ENCODE peak calls at places on chromosomes 11 and 22, in seven cellular contexts. One of them, this sample, is unnamed. For H3K9me3, the result is how much of the 10 kb centered on the place peaks cover.

GRCh38 chr11:78212586-78213371 is 24.1 kb downstream of the USP35 start:
- DNase-seq in iPS DF 6.9: no peak
- DNase-seq in PC-3: no peak
- DNase-seq in CD4-positive, alpha-beta memory T cell: no peak
- DNase-seq in testis: no peak
- DNase-seq in thyroid gland: no peak
- DNase-seq in A549: no peak
- DNase-seq in this sample: no peak

GRCh38 chr11:42249956-42250355 is 790.5 kb upstream of the LRRC4C start:
- DNase-seq in PC-3: no peak
- DNase-seq in thyroid gland: no peak
- DNase-seq in A549: no peak
- DNase-seq in CD4-positive, alpha-beta memory T cell: no peak
- DNase-seq in testis: no peak
- DNase-seq in iPS DF 6.9: no peak
- DNase-seq in this sample: no peak

GRCh38 chr22:30485362-30485988 is 13.7 kb upstream of the SEC14L3 start:
- DNase-seq in iPS DF 6.9: peak
- DNase-seq in testis: peak
- DNase-seq in CD4-positive, alpha-beta memory T cell: peak
- DNase-seq in A549: peak
- DNase-seq in thyroid gland: peak
- DNase-seq in PC-3: peak
- DNase-seq in this sample: peak

GRCh38 chr11:9821008-9821752 is 157.3 kb downstream of the SWAP70 start:
- DNase-seq in testis: no peak
- DNase-seq in iPS DF 6.9: no peak
- DNase-seq in A549: no peak
- DNase-seq in thyroid gland: no peak
- DNase-seq in PC-3: peak
- DNase-seq in CD4-positive, alpha-beta memory T cell: no peak
- DNase-seq in this sample: no peak

GRCh38 chr11:62166371-62166770 is 23.6 kb upstream of the SCGB1D1 start:
- DNase-seq in iPS DF 6.9: no peak
- DNase-seq in testis: no peak
- DNase-seq in thyroid gland: peak
- DNase-seq in CD4-positive, alpha-beta memory T cell: no peak
- DNase-seq in A549: no peak
- DNase-seq in PC-3: no peak
- DNase-seq in this sample: no peak

GRCh38 chr11:64459016-64459415 is 100.1 kb downstream of the RPS6KA4 start:
- DNase-seq in testis: no peak
- DNase-seq in iPS DF 6.9: no peak
- DNase-seq in thyroid gland: no peak
- DNase-seq in CD4-positive, alpha-beta memory T cell: no peak
- DNase-seq in A549: no peak
- DNase-seq in PC-3: no peak
- DNase-seq in this sample: no peak

GRCh38 chr11:111460752-111461305 is 51.4 kb downstream of the BTG4 start:
- DNase-seq in iPS DF 6.9: no peak
- DNase-seq in testis: no peak
- DNase-seq in PC-3: no peak
- DNase-seq in CD4-positive, alpha-beta memory T cell: no peak
- DNase-seq in thyroid gland: no peak
- DNase-seq in A549: no peak
- DNase-seq in this sample: no peak

GRCh38 chr11:33733978-33734377 is 2.2 kb downstream of the CD59 start:
- DNase-seq in iPS DF 6.9: no peak
- DNase-seq in testis: no peak
- DNase-seq in A549: no peak
- DNase-seq in CD4-positive, alpha-beta memory T cell: no peak
- DNase-seq in PC-3: no peak
- DNase-seq in thyroid gland: no peak
- DNase-seq in this sample: no peak

DNA sequence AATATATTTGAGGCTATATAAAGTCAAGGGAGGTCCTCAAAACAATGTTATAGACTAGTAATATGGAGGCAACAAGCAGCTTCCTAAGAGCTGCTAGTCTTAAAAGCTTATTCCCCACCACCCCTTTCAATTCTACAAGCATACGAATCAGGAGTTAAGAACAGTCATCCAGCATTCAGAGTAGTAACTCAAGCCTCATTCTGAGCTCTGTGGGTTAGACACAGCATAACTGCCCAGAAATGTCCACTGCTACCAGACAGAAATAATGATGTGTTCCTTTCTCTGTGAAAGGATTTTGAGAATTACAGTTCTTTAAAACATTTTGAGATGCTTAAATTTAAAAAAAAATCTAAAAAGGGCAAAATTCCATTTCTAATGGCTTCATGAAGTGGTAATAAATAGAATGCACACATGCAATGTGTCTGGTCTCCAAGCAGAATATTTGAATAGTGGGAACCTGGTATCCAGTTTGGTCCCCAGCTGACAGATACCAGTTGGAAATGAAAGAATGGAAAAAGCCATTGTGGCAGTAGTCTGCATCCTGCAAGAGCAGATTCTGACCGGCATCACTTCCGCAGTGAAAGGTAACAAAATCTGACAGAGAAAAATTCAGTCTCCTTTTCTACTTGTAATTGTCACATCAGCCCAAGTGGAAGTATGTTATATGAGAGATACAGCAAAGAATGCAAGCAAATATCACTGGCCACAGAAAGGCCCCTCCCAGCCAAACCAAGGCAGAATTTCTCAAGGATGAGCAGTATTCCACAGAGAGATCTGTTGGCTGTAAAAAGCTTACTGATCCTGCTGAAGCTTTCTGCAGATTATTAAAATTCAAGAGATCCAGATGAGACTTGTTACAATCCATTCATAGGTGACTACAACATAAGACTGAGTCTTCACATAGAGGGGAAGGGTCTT is 310.8 kb upstream of the PITPNB start:
- DNase-seq in iPS DF 6.9: no peak
- DNase-seq in CD4-positive, alpha-beta memory T cell: no peak
- DNase-seq in thyroid gland: no peak
- DNase-seq in A549: no peak
- DNase-seq in PC-3: no peak
- DNase-seq in testis: no peak
- DNase-seq in this sample: no peak
- H3K4me3 ChIP-seq in iPS DF 6.9: no peak
- H3K4me3 ChIP-seq in CD4-positive, alpha-beta memory T cell: no peak
- H3K4me3 ChIP-seq in thyroid gland: no peak
- H3K4me3 ChIP-seq in A549: no peak
- H3K4me3 ChIP-seq in PC-3: no peak
- H3K4me3 ChIP-seq in testis: no peak
- H3K4me3 ChIP-seq in this sample: no peak

GRCh38 chr22:49872347-49872746 is 18.7 kb downstream of the ZBED4 start:
- DNase-seq in thyroid gland: no peak
- DNase-seq in iPS DF 6.9: no peak
- DNase-seq in testis: no peak
- DNase-seq in A549: no peak
- DNase-seq in PC-3: no peak
- DNase-seq in CD4-positive, alpha-beta memory T cell: no peak
- DNase-seq in this sample: no peak
- H3K9me3 ChIP-seq in thyroid gland: under half
- H3K9me3 ChIP-seq in iPS DF 6.9: under half
- H3K9me3 ChIP-seq in testis: under half
- H3K9me3 ChIP-seq in A549: under half
- H3K9me3 ChIP-seq in PC-3: under half
- H3K9me3 ChIP-seq in CD4-positive, alpha-beta memory T cell: under half
- H3K9me3 ChIP-seq in this sample: under half

DNA sequence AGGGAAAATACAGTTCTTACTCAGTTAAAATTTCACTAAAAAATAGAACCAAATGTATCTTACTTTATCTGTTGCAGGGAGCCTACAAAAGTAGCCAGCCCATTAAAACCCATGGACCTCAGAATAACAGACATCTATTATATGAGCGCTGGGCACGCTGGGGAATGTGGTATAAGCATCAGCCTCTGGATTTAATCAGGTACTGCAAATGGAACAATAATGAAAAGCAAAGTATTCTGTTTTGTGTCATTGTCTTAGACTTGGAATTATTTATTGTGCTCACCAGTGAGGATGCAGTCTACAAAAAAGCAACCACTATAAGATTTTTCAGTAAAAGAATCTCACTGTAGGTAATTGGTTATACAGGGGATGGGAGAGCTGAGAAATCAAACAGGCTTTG is 30.2 kb downstream of the MUC15 start:
- DNase-seq in iPS DF 6.9: no peak
- DNase-seq in thyroid gland: no peak
- DNase-seq in CD4-positive, alpha-beta memory T cell: no peak
- DNase-seq in A549: no peak
- DNase-seq in testis: no peak
- DNase-seq in PC-3: no peak
- DNase-seq in this sample: no peak
- H3K4me3 ChIP-seq in iPS DF 6.9: no peak
- H3K4me3 ChIP-seq in thyroid gland: no peak
- H3K4me3 ChIP-seq in CD4-positive, alpha-beta memory T cell: no peak
- H3K4me3 ChIP-seq in A549: no peak
- H3K4me3 ChIP-seq in testis: no peak
- H3K4me3 ChIP-seq in PC-3: no peak
- H3K4me3 ChIP-seq in this sample: no peak

GRCh38 chr11:2631161-2631560 is 68.6 kb downstream of the KCNQ1OT1 start:
- DNase-seq in PC-3: no peak
- DNase-seq in iPS DF 6.9: no peak
- DNase-seq in A549: no peak
- DNase-seq in testis: no peak
- DNase-seq in thyroid gland: no peak
- DNase-seq in CD4-positive, alpha-beta memory T cell: no peak
- DNase-seq in this sample: no peak
- H3K9me3 ChIP-seq in PC-3: under half
- H3K9me3 ChIP-seq in iPS DF 6.9: under half
- H3K9me3 ChIP-seq in A549: half or more
- H3K9me3 ChIP-seq in testis: under half
- H3K9me3 ChIP-seq in thyroid gland: under half
- H3K9me3 ChIP-seq in CD4-positive, alpha-beta memory T cell: under half
- H3K9me3 ChIP-seq in this sample: under half

DNA sequence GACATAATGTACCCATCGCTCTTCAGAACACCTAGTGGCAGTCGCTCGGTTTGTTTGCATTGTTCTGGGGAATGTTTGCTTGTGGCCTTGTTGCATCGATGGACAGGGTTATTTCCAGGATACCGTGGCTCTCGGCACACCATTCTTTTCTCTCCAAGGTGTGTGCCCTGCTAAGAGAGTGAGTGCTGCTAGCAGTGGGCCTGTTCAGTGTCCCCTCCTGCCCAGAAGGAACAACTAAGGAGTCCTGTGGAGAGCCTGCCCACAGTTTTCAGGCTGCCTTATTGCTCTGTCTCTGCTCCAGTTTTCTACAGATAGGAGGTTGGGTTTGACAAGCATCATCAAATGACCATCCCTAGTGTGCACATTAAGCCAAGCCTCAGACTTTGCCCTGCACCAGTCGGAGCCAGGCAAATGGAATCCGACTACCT is 1.4 kb downstream of the CRY2 start:
- DNase-seq in PC-3: peak
- DNase-seq in thyroid gland: peak
- DNase-seq in A549: no peak
- DNase-seq in iPS DF 6.9: no peak
- DNase-seq in CD4-positive, alpha-beta memory T cell: no peak
- DNase-seq in testis: no peak
- DNase-seq in this sample: no peak
- H3K4me3 ChIP-seq in PC-3: peak
- H3K4me3 ChIP-seq in thyroid gland: no peak
- H3K4me3 ChIP-seq in A549: no peak
- H3K4me3 ChIP-seq in iPS DF 6.9: no peak
- H3K4me3 ChIP-seq in CD4-positive, alpha-beta memory T cell: no peak
- H3K4me3 ChIP-seq in testis: peak
- H3K4me3 ChIP-seq in this sample: peak

DNA sequence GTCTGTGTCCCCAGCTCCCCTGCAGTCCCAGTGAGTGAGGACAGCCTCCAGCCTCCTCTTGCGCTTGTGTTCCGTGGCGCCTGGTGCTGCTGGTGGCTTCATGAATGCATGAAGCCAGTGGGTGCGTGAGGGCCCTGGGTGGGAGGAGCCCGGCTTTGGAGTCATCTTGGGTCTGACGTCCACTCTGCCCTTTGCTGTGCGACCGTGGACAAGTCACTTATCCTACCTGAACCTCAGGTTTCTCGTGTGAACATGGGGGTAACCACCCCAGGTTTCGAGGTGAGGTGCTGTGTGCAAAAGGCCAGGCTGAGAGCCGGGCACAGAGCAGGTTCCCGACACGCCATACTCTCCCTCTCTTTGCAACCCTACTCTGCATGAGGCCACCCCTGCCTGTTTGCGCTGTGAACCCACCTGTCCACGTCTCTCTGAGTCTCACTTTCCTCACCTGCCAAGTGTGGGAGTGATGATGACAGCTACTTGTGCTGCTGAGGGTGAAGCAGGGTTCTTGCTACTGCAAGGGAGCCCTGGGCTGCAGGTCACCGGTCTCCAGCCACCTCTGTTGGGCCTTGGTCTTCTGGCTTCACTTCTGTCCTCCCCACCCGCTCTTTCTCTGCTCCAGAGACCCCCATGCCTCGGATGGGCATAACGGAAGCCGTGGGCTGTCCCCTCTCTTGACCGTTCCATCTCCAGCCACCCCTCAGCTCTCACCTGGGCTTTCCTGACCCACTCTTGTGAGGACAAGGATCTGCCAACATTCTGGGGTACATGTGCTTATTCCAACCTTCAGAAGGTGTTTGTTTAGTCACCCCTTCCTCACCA is 537.6 kb downstream of the TBC1D22A start:
- DNase-seq in testis: no peak
- DNase-seq in iPS DF 6.9: no peak
- DNase-seq in CD4-positive, alpha-beta memory T cell: no peak
- DNase-seq in PC-3: no peak
- DNase-seq in thyroid gland: no peak
- DNase-seq in A549: no peak
- DNase-seq in this sample: peak
- H3K9me3 ChIP-seq in testis: under half
- H3K9me3 ChIP-seq in iPS DF 6.9: under half
- H3K9me3 ChIP-seq in CD4-positive, alpha-beta memory T cell: under half
- H3K9me3 ChIP-seq in PC-3: under half
- H3K9me3 ChIP-seq in thyroid gland: under half
- H3K9me3 ChIP-seq in A549: under half
- H3K9me3 ChIP-seq in this sample: under half

GRCh38 chr11:74755395-74755995 is 6.8 kb downstream of the RNF169 start:
- DNase-seq in thyroid gland: no peak
- DNase-seq in testis: no peak
- DNase-seq in CD4-positive, alpha-beta memory T cell: no peak
- DNase-seq in iPS DF 6.9: no peak
- DNase-seq in PC-3: no peak
- DNase-seq in A549: no peak
- DNase-seq in this sample: no peak

GRCh38 chr11:74749127-74749964 is 697 bp downstream of the RNF169 start:
- DNase-seq in thyroid gland: peak
- DNase-seq in testis: peak
- DNase-seq in A549: peak
- DNase-seq in CD4-positive, alpha-beta memory T cell: peak
- DNase-seq in iPS DF 6.9: no peak
- DNase-seq in PC-3: peak
- DNase-seq in this sample: no peak

GRCh38 chr11:74756571-74756970 is 7.9 kb downstream of the RNF169 start:
- DNase-seq in CD4-positive, alpha-beta memory T cell: no peak
- DNase-seq in thyroid gland: no peak
- DNase-seq in testis: no peak
- DNase-seq in iPS DF 6.9: no peak
- DNase-seq in PC-3: no peak
- DNase-seq in A549: no peak
- DNase-seq in this sample: no peak

GRCh38 chr11:74749965-74750296 is 1.3 kb downstream of the RNF169 start:
- DNase-seq in iPS DF 6.9: no peak
- DNase-seq in PC-3: peak
- DNase-seq in testis: no peak
- DNase-seq in thyroid gland: no peak
- DNase-seq in CD4-positive, alpha-beta memory T cell: no peak
- DNase-seq in A549: no peak
- DNase-seq in this sample: no peak

GRCh38 chr11:74754507-74755255 is 6.0 kb downstream of the RNF169 start:
- DNase-seq in testis: no peak
- DNase-seq in thyroid gland: no peak
- DNase-seq in iPS DF 6.9: no peak
- DNase-seq in A549: peak
- DNase-seq in PC-3: peak
- DNase-seq in CD4-positive, alpha-beta memory T cell: no peak
- DNase-seq in this sample: no peak
- H3K4me3 ChIP-seq in testis: no peak
- H3K4me3 ChIP-seq in thyroid gland: no peak
- H3K4me3 ChIP-seq in iPS DF 6.9: no peak
- H3K4me3 ChIP-seq in A549: peak
- H3K4me3 ChIP-seq in PC-3: peak
- H3K4me3 ChIP-seq in CD4-positive, alpha-beta memory T cell: no peak
- H3K4me3 ChIP-seq in this sample: no peak